ENCODE peak calls at places on chromosomes 2 and 18, in ten cellular contexts. One of them, this sample, is unnamed.

GRCh38 chr2:11375689-11376027 is 31.2 kb upstream of the ROCK2 start:
- DNase-seq in SK-N-SH: no peak
- DNase-seq in hepatocyte: no peak
- DNase-seq in PC-9: no peak
- DNase-seq in PC-3: no peak
- DNase-seq in MM.1S: no peak
- DNase-seq in GM23248: no peak
- DNase-seq in GM23338: no peak
- DNase-seq in HCT116: no peak
- DNase-seq in Karpas-422: peak; percentile 4
- DNase-seq in this sample: no peak

GRCh38 chr2:60555066-60555793 is 1.8 kb upstream of the BCL11A start:
- DNase-seq in SK-N-SH: peak; percentile 73
- DNase-seq in hepatocyte: peak; percentile 89
- DNase-seq in PC-9: no peak
- DNase-seq in PC-3: peak; percentile 67
- DNase-seq in MM.1S: peak; percentile 92
- DNase-seq in GM23248: peak; percentile 81
- DNase-seq in GM23338: peak; percentile 74
- DNase-seq in HCT116: peak; percentile 36
- DNase-seq in Karpas-422: peak; percentile 94
- DNase-seq in this sample: peak; percentile 89

GRCh38 chr2:120453635-120453998 is 107.7 kb downstream of the INHBB start:
- DNase-seq in SK-N-SH: no peak
- DNase-seq in hepatocyte: no peak
- DNase-seq in PC-9: no peak
- DNase-seq in PC-3: peak; percentile 21
- DNase-seq in MM.1S: no peak
- DNase-seq in GM23248: peak; percentile 71
- DNase-seq in GM23338: no peak
- DNase-seq in HCT116: no peak
- DNase-seq in Karpas-422: no peak
- DNase-seq in this sample: no peak

GRCh38 chr2:45009303-45009927 is at the start of gene SIX2:
- DNase-seq in SK-N-SH: peak; percentile 99
- DNase-seq in hepatocyte: peak; percentile 93
- DNase-seq in PC-9: peak; percentile 98
- DNase-seq in PC-3: peak; percentile 99
- DNase-seq in MM.1S: peak; percentile 47
- DNase-seq in GM23248: peak; percentile 93
- DNase-seq in GM23338: peak; percentile 98
- DNase-seq in HCT116: peak; percentile 85
- DNase-seq in Karpas-422: no peak
- DNase-seq in this sample: no peak

GRCh38 chr2:233065954-233066470 is 5.9 kb downstream of the INPP5D start:
- DNase-seq in SK-N-SH: no peak
- DNase-seq in hepatocyte: no peak
- DNase-seq in PC-9: no peak
- DNase-seq in PC-3: no peak
- DNase-seq in MM.1S: no peak
- DNase-seq in GM23248: no peak
- DNase-seq in GM23338: no peak
- DNase-seq in HCT116: no peak
- DNase-seq in Karpas-422: no peak
- DNase-seq in this sample: no peak

GRCh38 chr2:56705713-56706112 is 521.9 kb downstream of the CCDC85A start:
- DNase-seq in SK-N-SH: no peak
- DNase-seq in hepatocyte: no peak
- DNase-seq in PC-9: no peak
- DNase-seq in PC-3: peak; percentile 2
- DNase-seq in MM.1S: no peak
- DNase-seq in GM23248: no peak
- DNase-seq in GM23338: no peak
- DNase-seq in HCT116: no peak
- DNase-seq in Karpas-422: no peak
- DNase-seq in this sample: no peak

GRCh38 chr2:157173740-157174184 is 83.7 kb upstream of the GALNT5 start:
- DNase-seq in SK-N-SH: peak; percentile 4
- DNase-seq in hepatocyte: peak; percentile 64
- DNase-seq in PC-9: no peak
- DNase-seq in PC-3: peak; percentile 95
- DNase-seq in MM.1S: no peak
- DNase-seq in GM23248: peak; percentile 96
- DNase-seq in GM23338: no peak
- DNase-seq in HCT116: no peak
- DNase-seq in Karpas-422: no peak
- DNase-seq in this sample: no peak

GRCh38 chr2:222115296-222115695 is 183.5 kb downstream of the PAX3 start:
- DNase-seq in SK-N-SH: no peak
- DNase-seq in hepatocyte: no peak
- DNase-seq in PC-9: no peak
- DNase-seq in PC-3: no peak
- DNase-seq in MM.1S: no peak
- DNase-seq in GM23248: no peak
- DNase-seq in GM23338: no peak
- DNase-seq in HCT116: no peak
- DNase-seq in Karpas-422: no peak
- DNase-seq in this sample: no peak

GRCh38 chr2:234038076-234038802 is 12.3 kb upstream of the SPP2 start:
- DNase-seq in SK-N-SH: no peak
- DNase-seq in hepatocyte: no peak
- DNase-seq in PC-9: no peak
- DNase-seq in PC-3: no peak
- DNase-seq in MM.1S: no peak
- DNase-seq in GM23248: no peak
- DNase-seq in GM23338: no peak
- DNase-seq in HCT116: no peak
- DNase-seq in Karpas-422: no peak
- DNase-seq in this sample: no peak

GRCh38 chr2:113720167-113720566 is 36.3 kb downstream of the SLC35F5 start:
- DNase-seq in SK-N-SH: peak; percentile 28
- DNase-seq in hepatocyte: no peak
- DNase-seq in PC-9: peak; percentile 41
- DNase-seq in PC-3: peak; percentile 66
- DNase-seq in MM.1S: peak; percentile 28
- DNase-seq in GM23248: peak; percentile 71
- DNase-seq in GM23338: peak; percentile 34
- DNase-seq in HCT116: no peak
- DNase-seq in Karpas-422: no peak
- DNase-seq in this sample: peak; percentile 11

GRCh38 chr2:13542061-13542460 is 825.3 kb downstream of the TRIB2 start:
- DNase-seq in SK-N-SH: no peak
- DNase-seq in hepatocyte: no peak
- DNase-seq in PC-9: no peak
- DNase-seq in PC-3: no peak
- DNase-seq in MM.1S: peak; percentile 75
- DNase-seq in GM23248: no peak
- DNase-seq in GM23338: no peak
- DNase-seq in HCT116: no peak
- DNase-seq in Karpas-422: no peak
- DNase-seq in this sample: no peak

GRCh38 chr2:71705171-71705960 is 252.0 kb downstream of the DYSF start:
- DNase-seq in SK-N-SH: no peak
- DNase-seq in hepatocyte: no peak
- DNase-seq in PC-9: no peak
- DNase-seq in PC-3: no peak
- DNase-seq in MM.1S: no peak
- DNase-seq in GM23248: no peak
- DNase-seq in GM23338: no peak
- DNase-seq in HCT116: no peak
- DNase-seq in Karpas-422: no peak
- DNase-seq in this sample: no peak

GRCh38 chr2:71702971-71703898 is 249.9 kb downstream of the DYSF start:
- DNase-seq in SK-N-SH: no peak
- DNase-seq in hepatocyte: no peak
- DNase-seq in PC-9: no peak
- DNase-seq in PC-3: no peak
- DNase-seq in MM.1S: no peak
- DNase-seq in GM23248: no peak
- DNase-seq in GM23338: no peak
- DNase-seq in HCT116: no peak
- DNase-seq in Karpas-422: no peak
- DNase-seq in this sample: no peak

GRCh38 chr2:71704688-71705087 is 251.3 kb downstream of the DYSF start:
- DNase-seq in SK-N-SH: no peak
- DNase-seq in hepatocyte: no peak
- DNase-seq in PC-9: no peak
- DNase-seq in PC-3: no peak
- DNase-seq in MM.1S: no peak
- DNase-seq in GM23248: no peak
- DNase-seq in GM23338: no peak
- DNase-seq in HCT116: no peak
- DNase-seq in Karpas-422: no peak
- DNase-seq in this sample: no peak

GRCh38 chr2:71702071-71702970 is 249.0 kb downstream of the DYSF start:
- DNase-seq in SK-N-SH: no peak
- DNase-seq in hepatocyte: no peak
- DNase-seq in PC-9: no peak
- DNase-seq in PC-3: no peak
- DNase-seq in MM.1S: no peak
- DNase-seq in GM23248: no peak
- DNase-seq in GM23338: no peak
- DNase-seq in HCT116: no peak
- DNase-seq in Karpas-422: no peak
- DNase-seq in this sample: no peak

GRCh38 chr2:71703981-71704545 is 250.7 kb downstream of the DYSF start:
- DNase-seq in SK-N-SH: no peak
- DNase-seq in hepatocyte: no peak
- DNase-seq in PC-9: no peak
- DNase-seq in PC-3: no peak
- DNase-seq in MM.1S: no peak
- DNase-seq in GM23248: peak; percentile 53
- DNase-seq in GM23338: no peak
- DNase-seq in HCT116: no peak
- DNase-seq in Karpas-422: no peak
- DNase-seq in this sample: no peak
- H3K9me2 ChIP-seq in SK-N-SH: no peaks in the 10 kb centered on the region
- H3K9me2 ChIP-seq in hepatocyte: no peaks in the 10 kb centered on the region
- H3K9me2 ChIP-seq in PC-9: no peaks in the 10 kb centered on the region
- H3K9me2 ChIP-seq in PC-3: no peaks in the 10 kb centered on the region
- H3K9me2 ChIP-seq in MM.1S: no peaks in the 10 kb centered on the region
- H3K9me2 ChIP-seq in GM23248: no peaks in the 10 kb centered on the region
- H3K9me2 ChIP-seq in GM23338: no peaks in the 10 kb centered on the region
- H3K9me2 ChIP-seq in HCT116: no peaks in the 10 kb centered on the region
- H3K9me2 ChIP-seq in Karpas-422: no peaks in the 10 kb centered on the region
- H3K9me2 ChIP-seq in this sample: no peaks in the 10 kb centered on the region

DNA sequence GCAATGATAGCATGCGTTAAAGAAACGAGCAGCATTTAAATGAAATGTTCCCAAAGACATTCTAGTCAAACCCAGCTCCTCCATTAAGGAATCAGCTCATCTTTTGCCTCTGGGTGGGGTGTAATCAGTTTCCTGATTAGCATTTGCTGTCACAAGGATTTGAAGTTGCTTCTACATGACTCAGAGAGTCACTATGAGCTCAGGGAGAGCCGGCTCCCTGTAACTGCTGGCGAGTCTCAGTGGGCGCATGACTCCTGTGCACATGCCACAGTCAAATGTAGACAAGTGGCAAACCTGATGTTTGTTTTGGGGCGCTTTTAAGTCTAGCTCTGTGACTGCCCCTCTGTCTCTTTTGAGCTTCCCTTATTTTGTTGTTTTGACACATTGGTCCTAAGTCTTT is 442.3 kb upstream of the CELF4 start:
- DNase-seq in SK-N-SH: no peak
- DNase-seq in hepatocyte: peak; percentile 24
- DNase-seq in PC-9: no peak
- DNase-seq in PC-3: no peak
- DNase-seq in MM.1S: no peak
- DNase-seq in GM23248: no peak
- DNase-seq in GM23338: no peak
- DNase-seq in HCT116: no peak
- DNase-seq in Karpas-422: no peak
- DNase-seq in this sample: no peak
- H3K9me2 ChIP-seq in SK-N-SH: peaks cover 3% of the 10 kb centered on the region
- H3K9me2 ChIP-seq in hepatocyte: no peaks in the 10 kb centered on the region
- H3K9me2 ChIP-seq in PC-9: no peaks in the 10 kb centered on the region
- H3K9me2 ChIP-seq in PC-3: no peaks in the 10 kb centered on the region
- H3K9me2 ChIP-seq in MM.1S: no peaks in the 10 kb centered on the region
- H3K9me2 ChIP-seq in GM23248: no peaks in the 10 kb centered on the region
- H3K9me2 ChIP-seq in GM23338: no peaks in the 10 kb centered on the region
- H3K9me2 ChIP-seq in HCT116: no peaks in the 10 kb centered on the region
- H3K9me2 ChIP-seq in Karpas-422: no peaks in the 10 kb centered on the region
- H3K9me2 ChIP-seq in this sample: no peaks in the 10 kb centered on the region

GRCh38 chr18:58977801-58978200 is 113.1 kb downstream of the ZNF532 start:
- DNase-seq in SK-N-SH: no peak
- DNase-seq in hepatocyte: no peak
- DNase-seq in PC-9: no peak
- DNase-seq in PC-3: no peak
- DNase-seq in MM.1S: no peak
- DNase-seq in GM23248: no peak
- DNase-seq in GM23338: no peak
- DNase-seq in HCT116: no peak
- DNase-seq in Karpas-422: no peak
- DNase-seq in this sample: no peak

GRCh38 chr18:58980991-58981390 is 116.3 kb downstream of the ZNF532 start:
- DNase-seq in SK-N-SH: no peak
- DNase-seq in hepatocyte: no peak
- DNase-seq in PC-9: no peak
- DNase-seq in PC-3: no peak
- DNase-seq in MM.1S: no peak
- DNase-seq in GM23248: peak; percentile 23
- DNase-seq in GM23338: no peak
- DNase-seq in HCT116: no peak
- DNase-seq in Karpas-422: peak; percentile 16
- DNase-seq in this sample: no peak

GRCh38 chr18:58977223-58977622 is 112.5 kb downstream of the ZNF532 start:
- DNase-seq in SK-N-SH: no peak
- DNase-seq in hepatocyte: no peak
- DNase-seq in PC-9: no peak
- DNase-seq in PC-3: no peak
- DNase-seq in MM.1S: no peak
- DNase-seq in GM23248: no peak
- DNase-seq in GM23338: no peak
- DNase-seq in HCT116: no peak
- DNase-seq in Karpas-422: no peak
- DNase-seq in this sample: no peak

GRCh38 chr18:58978916-58979315 is 114.2 kb downstream of the ZNF532 start:
- DNase-seq in SK-N-SH: no peak
- DNase-seq in hepatocyte: no peak
- DNase-seq in PC-9: no peak
- DNase-seq in PC-3: no peak
- DNase-seq in MM.1S: no peak
- DNase-seq in GM23248: no peak
- DNase-seq in GM23338: no peak
- DNase-seq in HCT116: no peak
- DNase-seq in Karpas-422: no peak
- DNase-seq in this sample: no peak

GRCh38 chr18:58979615-58980014 is 114.9 kb downstream of the ZNF532 start:
- DNase-seq in SK-N-SH: no peak
- DNase-seq in hepatocyte: no peak
- DNase-seq in PC-9: no peak
- DNase-seq in PC-3: no peak
- DNase-seq in MM.1S: no peak
- DNase-seq in GM23248: no peak
- DNase-seq in GM23338: no peak
- DNase-seq in HCT116: no peak
- DNase-seq in Karpas-422: no peak
- DNase-seq in this sample: no peak
- H3K9me2 ChIP-seq in SK-N-SH: no peaks in the 10 kb centered on the region
- H3K9me2 ChIP-seq in hepatocyte: no peaks in the 10 kb centered on the region
- H3K9me2 ChIP-seq in PC-9: no peaks in the 10 kb centered on the region
- H3K9me2 ChIP-seq in PC-3: no peaks in the 10 kb centered on the region
- H3K9me2 ChIP-seq in MM.1S: no peaks in the 10 kb centered on the region
- H3K9me2 ChIP-seq in GM23248: no peaks in the 10 kb centered on the region
- H3K9me2 ChIP-seq in GM23338: no peaks in the 10 kb centered on the region
- H3K9me2 ChIP-seq in HCT116: no peaks in the 10 kb centered on the region
- H3K9me2 ChIP-seq in Karpas-422: no peaks in the 10 kb centered on the region
- H3K9me2 ChIP-seq in this sample: no peaks in the 10 kb centered on the region

GRCh38 chr18:5964596-5964995 is 69.3 kb upstream of the TMEM200C start:
- DNase-seq in SK-N-SH: no peak
- DNase-seq in hepatocyte: no peak
- DNase-seq in PC-9: no peak
- DNase-seq in PC-3: no peak
- DNase-seq in MM.1S: no peak
- DNase-seq in GM23248: no peak
- DNase-seq in GM23338: no peak
- DNase-seq in HCT116: no peak
- DNase-seq in Karpas-422: no peak
- DNase-seq in this sample: no peak
- H3K9me2 ChIP-seq in SK-N-SH: no peaks in the 10 kb centered on the region
- H3K9me2 ChIP-seq in hepatocyte: no peaks in the 10 kb centered on the region
- H3K9me2 ChIP-seq in PC-9: no peaks in the 10 kb centered on the region
- H3K9me2 ChIP-seq in PC-3: no peaks in the 10 kb centered on the region
- H3K9me2 ChIP-seq in MM.1S: no peaks in the 10 kb centered on the region
- H3K9me2 ChIP-seq in GM23248: no peaks in the 10 kb centered on the region
- H3K9me2 ChIP-seq in GM23338: peaks cover 4% of the 10 kb centered on the region
- H3K9me2 ChIP-seq in HCT116: no peaks in the 10 kb centered on the region
- H3K9me2 ChIP-seq in Karpas-422: no peaks in the 10 kb centered on the region
- H3K9me2 ChIP-seq in this sample: no peaks in the 10 kb centered on the region